ENCODE peak calls at places on chromosomes 2 and 18, in six cellular contexts. W is Ammon's horn, S is amygdala, Q is pons, I is GM19239, T is mucosa of gallbladder. F is an unnamed sample.

GRCh38 chr2:74369976-74370375 is 10.1 kb downstream of the DCTN1 start:
- DNase-seq in W (no peak), S (no peak), Q (no peak), I (no peak), T (no peak), F (no peak)

GRCh38 chr2:146576301-146576700 is 1268.5 kb upstream of the ACVR2A start:
- DNase-seq in W (no peak), S (no peak), Q (no peak), I (no peak), T (no peak), F (no peak)

GRCh38 chr2:77064324-77064723 is 457.9 kb downstream of the LRRTM4 start:
- DNase-seq in W (no peak), S (no peak), Q (no peak), I (no peak), T (no peak), F (no peak)

GRCh38 chr18:36107477-36107876 is 21.7 kb downstream of the SLC39A6 start:
- DNase-seq in W (no peak), S (no peak), Q (no peak), I (no peak), T (no peak), F (no peak)

GRCh38 chr2:1744446-1745170 is at the start of gene PXDN:
- DNase-seq in W (no peak), S (no peak), Q (no peak), I (no peak), T (peak), F (no peak)

GRCh38 chr2:220065581-220065980 is 438.2 kb downstream of the SLC4A3 start:
- DNase-seq in W (no peak), S (no peak), Q (no peak), I (no peak), T (no peak), F (no peak)

GRCh38 chr18:73615506-73615905 is 532.1 kb downstream of the FBXO15 start:
- DNase-seq in W (peak), S (no peak), Q (no peak), I (no peak), T (no peak), F (no peak)

GRCh38 chr2:127609818-127610217 is 36.1 kb upstream of the GPR17 start:
- DNase-seq in W (no peak), S (no peak), Q (no peak), I (no peak), T (no peak), F (no peak)

GRCh38 chr2:232928564-232929302 is 58.7 kb downstream of the SNORC start:
- DNase-seq in W (no peak), S (no peak), Q (no peak), I (no peak), T (no peak), F (no peak)

GRCh38 chr2:177675256-177676220 is 283.0 kb downstream of the AGPS start:
- DNase-seq in W (peak), S (no peak), Q (peak), I (no peak), T (no peak), F (no peak)

GRCh38 chr2:229033816-229034215 is 237.3 kb downstream of the PID1 start:
- DNase-seq in W (no peak), S (no peak), Q (no peak), I (no peak), T (no peak), F (no peak)

GRCh38 chr18:7094432-7094831 is 23.2 kb downstream of the LAMA1 start:
- DNase-seq in W (peak), S (no peak), Q (peak), I (no peak), T (no peak), F (no peak)

GRCh38 chr2:16012626-16013501 is 72.5 kb downstream of the MYCN start:
- DNase-seq in W (peak), S (peak), Q (peak), I (no peak), T (peak), F (no peak)

GRCh38 chr2:134634054-134634630 is 84.7 kb downstream of the TMEM163 start:
- DNase-seq in W (peak), S (no peak), Q (peak), I (no peak), T (no peak), F (no peak)

GRCh38 chr18:71797554-71797953 is 746.6 kb downstream of the CBLN2 start:
- DNase-seq in W (no peak), S (no peak), Q (no peak), I (no peak), T (no peak), F (no peak)

GRCh38 chr18:58682429-58683069 is 11.3 kb downstream of the MALT1 start:
- DNase-seq in W (peak), S (no peak), Q (peak), I (no peak), T (peak), F (peak)

GRCh38 chr2:25844089-25844488 is 34.2 kb downstream of the ASXL2 start:
- DNase-seq in W (no peak), S (no peak), Q (no peak), I (no peak), T (no peak), F (no peak)